ENCODE peak calls at places on chromosomes 12 and 14, in four cellular contexts. I is left ventricle myocardium inferior, K is aorta, L is HCT116. V is an unnamed sample.

GRCh38 chr14:58752782-58753181 is 115.0 kb downstream of the DACT1 start:
- DNase-seq in L (no peak), I (peak; percentile 77), K (peak; percentile 93), V (peak; percentile 77)

GRCh38 chr14:80792756-80793155 is 148.8 kb downstream of the CEP128 start:
- DNase-seq in K (no peak), L (no peak), I (no peak), V (no peak)

GRCh38 chr14:93744876-93745275 is 43.4 kb downstream of the PRIMA1 start:
- DNase-seq in K (peak; percentile 59), L (no peak), I (no peak), V (no peak)

GRCh38 chr12:132534076-132534475 is 44.1 kb downstream of the FBRSL1 start:
- DNase-seq in L (no peak), K (no peak), I (no peak), V (no peak)

GRCh38 chr14:76956253-76957090 is 72.0 kb downstream of the IRF2BPL start:
- DNase-seq in I (peak; percentile 88), K (peak; percentile 96), L (peak; percentile 82), V (peak; percentile 92)

GRCh38 chr12:91922674-91923073 is 223.0 kb downstream of the BTG1 start:
- DNase-seq in I (no peak), L (no peak), K (no peak), V (no peak)

GRCh38 chr14:37585971-37586759 is 8.9 kb downstream of the FOXA1 start:
- DNase-seq in I (no peak), K (no peak), L (no peak), V (no peak)

GRCh38 chr12:130031041-130031440 is 127.2 kb upstream of the TMEM132D start:
- DNase-seq in L (no peak), I (no peak), K (peak; percentile 15), V (no peak)

GRCh38 chr14:98984027-98984718 is 287.8 kb downstream of the BCL11B start:
- DNase-seq in K (no peak), I (no peak), L (no peak), V (no peak)

GRCh38 chr14:45757655-45758054 is 504.7 kb upstream of the MIS18BP1 start:
- DNase-seq in I (no peak), K (no peak), L (no peak), V (no peak)

GRCh38 chr14:22434030-22434429 is 155.0 kb downstream of the DAD1 start:
- DNase-seq in L (no peak), K (no peak), I (no peak), V (no peak)

GRCh38 chr12:124861492-124861891 is 2.2 kb downstream of the SCARB1 start:
- DNase-seq in L (peak; percentile 53), K (peak; percentile 90), I (peak; percentile 71), V (peak; percentile 85)

GRCh38 chr12:12893438-12893837 is 2.1 kb downstream of the GPRC5A start:
- DNase-seq in L (no peak), I (no peak), K (no peak), V (no peak)

GRCh38 chr12:122067548-122067947 is 11.0 kb upstream of the MLXIP start:
- DNase-seq in I (no peak), L (no peak), K (no peak), V (no peak)

GRCh38 chr12:122073815-122074214 is 4.7 kb upstream of the MLXIP start:
- DNase-seq in L (no peak), K (no peak), I (no peak), V (no peak)

GRCh38 chr12:122067966-122068365 is 10.6 kb upstream of the MLXIP start:
- DNase-seq in K (no peak), I (no peak), L (no peak), V (peak; percentile 81)

GRCh38 chr12:122076743-122077495 is 1.6 kb upstream of the MLXIP start:
- DNase-seq in I (no peak), L (no peak), K (peak; percentile 71), V (no peak)

DNA sequence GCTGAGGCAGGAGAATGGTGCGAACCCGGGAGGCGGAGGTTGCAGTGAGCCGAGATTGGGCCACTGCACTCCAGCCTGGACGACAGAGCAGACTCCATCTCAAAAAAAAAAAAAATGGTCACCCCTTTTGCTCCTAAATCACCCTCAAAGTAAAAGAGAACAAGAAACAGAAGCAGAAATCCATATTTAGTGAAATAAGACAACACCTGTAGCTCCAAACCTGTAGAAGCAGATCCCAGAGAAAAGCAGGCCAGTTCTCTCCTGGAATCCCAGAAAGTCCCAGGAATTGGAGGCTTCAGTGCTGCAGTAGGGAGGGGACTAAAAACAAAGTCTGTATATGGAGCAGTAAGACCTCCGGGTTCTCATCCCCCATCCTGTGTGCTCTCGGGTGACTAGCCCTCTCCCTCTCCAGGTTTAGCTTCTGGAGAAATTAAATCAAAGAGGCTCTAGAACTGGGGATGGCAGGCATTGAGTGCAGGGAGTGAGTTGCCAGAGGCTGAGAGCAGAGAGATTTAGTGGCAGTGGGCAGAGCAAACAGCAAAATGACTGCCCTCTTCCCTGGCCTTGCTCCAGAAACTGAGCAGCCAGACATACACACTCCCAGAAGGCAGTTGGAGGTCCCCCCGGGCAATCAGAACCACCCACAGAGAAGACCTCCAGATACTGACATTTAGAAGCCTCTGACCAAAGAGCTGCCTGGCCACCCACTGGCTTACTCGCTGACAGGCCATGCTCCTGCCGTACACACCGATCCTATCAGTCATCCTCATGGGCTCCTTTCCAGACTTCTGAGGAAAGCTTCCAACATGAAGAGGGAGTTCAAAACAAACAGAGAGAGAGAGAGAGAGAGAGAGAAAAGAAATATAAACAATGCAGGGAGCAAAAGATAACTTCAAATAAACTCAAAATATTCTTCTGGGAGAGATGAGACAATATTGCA is 6.3 kb upstream of the MLXIP start:
- DNase-seq in K (no peak), I (peak; percentile 46), L (no peak), V (peak; percentile 71)
- H3K4me3 ChIP-seq in K (no peak overlapping the region), I (peak overlapping the region; percentile 25), L (no peak overlapping the region), V (no peak overlapping the region)

GRCh38 chr12:52951640-52952039 is 2.7 kb downstream of the KRT18 start:
- DNase-seq in L (no peak), K (no peak), I (no peak), V (no peak)

GRCh38 chr12:52951126-52951525 is 2.2 kb downstream of the KRT18 start:
- DNase-seq in L (no peak), K (no peak), I (no peak), V (no peak)

GRCh38 chr12:52952082-52952801 is 3.3 kb downstream of the KRT18 start:
- DNase-seq in L (no peak), K (no peak), I (no peak), V (peak; percentile 60)

GRCh38 chr12:52949413-52950331 is 754 bp downstream of the KRT18 start:
- DNase-seq in I (no peak), K (no peak), L (peak; percentile 84), V (no peak)

DNA sequence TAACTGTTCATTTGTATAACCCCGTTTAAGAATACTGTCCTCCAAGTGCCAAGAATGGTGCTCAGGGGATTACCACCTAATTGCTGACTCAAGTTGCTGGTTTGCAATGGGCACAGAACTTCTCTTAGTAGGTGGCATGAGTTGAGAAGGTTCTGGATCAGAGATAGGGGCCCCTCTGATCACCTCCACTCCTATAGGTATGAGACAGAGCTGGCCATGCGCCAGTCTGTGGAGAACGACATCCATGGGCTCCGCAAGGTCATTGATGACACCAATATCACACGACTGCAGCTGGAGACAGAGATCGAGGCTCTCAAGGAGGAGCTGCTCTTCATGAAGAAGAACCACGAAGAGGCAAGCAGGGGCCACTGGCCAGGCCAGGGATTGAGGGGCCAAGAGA is 1.6 kb downstream of the KRT18 start:
- DNase-seq in L (no peak), I (no peak), K (no peak), V (no peak)
- H3K4me1 ChIP-seq in L (peaks cover 79% of the 10 kb centered on the region), I (peaks cover 18% of the 10 kb centered on the region), K (no peaks in the 10 kb centered on the region), V (peaks cover 15% of the 10 kb centered on the region)

DNA sequence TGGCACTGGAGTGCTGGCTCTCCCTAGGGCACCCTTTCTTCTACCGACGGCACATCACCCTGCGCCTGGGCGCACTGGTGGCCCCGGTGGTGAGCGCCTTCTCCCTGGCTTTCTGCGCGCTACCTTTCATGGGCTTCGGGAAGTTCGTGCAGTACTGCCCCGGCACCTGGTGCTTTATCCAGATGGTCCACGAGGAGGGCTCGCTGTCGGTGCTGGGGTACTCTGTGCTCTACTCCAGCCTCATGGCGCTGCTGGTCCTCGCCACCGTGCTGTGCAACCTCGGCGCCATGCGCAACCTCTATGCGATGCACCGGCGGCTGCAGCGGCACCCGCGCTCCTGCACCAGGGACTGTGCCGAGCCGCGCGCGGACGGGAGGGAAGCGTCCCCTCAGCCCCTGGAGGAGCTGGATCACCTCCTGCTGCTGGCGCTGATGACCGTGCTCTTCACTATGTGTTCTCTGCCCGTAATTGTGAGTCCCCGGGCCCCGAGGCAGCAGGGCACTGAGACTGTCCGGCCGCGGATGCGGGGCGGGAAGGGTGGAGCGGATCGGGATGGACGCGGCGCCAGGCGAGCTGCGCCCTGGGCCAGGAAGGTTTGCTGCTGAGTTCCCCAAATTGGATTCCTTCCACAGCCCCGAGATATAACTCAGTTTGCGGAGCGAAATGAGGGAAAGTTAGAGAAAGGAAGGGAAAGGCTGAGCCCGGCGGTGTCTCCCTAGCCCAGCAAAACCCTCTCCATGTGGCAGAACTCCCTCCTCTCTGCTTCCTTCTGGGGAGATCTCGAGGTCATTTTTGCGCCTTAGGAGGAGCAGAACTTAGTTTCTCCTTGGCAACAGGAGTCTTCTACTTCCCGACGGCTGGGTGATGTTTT is 928 bp downstream of the PTGDR start:
- DNase-seq in I (no peak), K (peak; percentile 73), L (no peak), V (no peak)
- H3K4me3 ChIP-seq in I (peak overlapping the region; percentile 71), K (no peak overlapping the region), L (no peak overlapping the region), V (peak overlapping the region; percentile 27)

GRCh38 chr14:50533314-50533705 is 941 bp upstream of the MAP4K5 start:
- DNase-seq in L (no peak), K (no peak), I (no peak), V (no peak)

GRCh38 chr14:50532502-50533313 is at the start of gene MAP4K5:
- DNase-seq in K (peak; percentile 97), L (peak; percentile 76), I (peak; percentile 91), V (peak; percentile 93)

GRCh38 chr14:50531595-50532501 is 521 bp downstream of the MAP4K5 start:
- DNase-seq in K (peak; percentile 89), I (peak; percentile 42), L (no peak), V (peak; percentile 75)

GRCh38 chr14:50534998-50535397 is 2.6 kb upstream of the MAP4K5 start:
- DNase-seq in L (no peak), K (no peak), I (no peak), V (no peak)

DNA sequence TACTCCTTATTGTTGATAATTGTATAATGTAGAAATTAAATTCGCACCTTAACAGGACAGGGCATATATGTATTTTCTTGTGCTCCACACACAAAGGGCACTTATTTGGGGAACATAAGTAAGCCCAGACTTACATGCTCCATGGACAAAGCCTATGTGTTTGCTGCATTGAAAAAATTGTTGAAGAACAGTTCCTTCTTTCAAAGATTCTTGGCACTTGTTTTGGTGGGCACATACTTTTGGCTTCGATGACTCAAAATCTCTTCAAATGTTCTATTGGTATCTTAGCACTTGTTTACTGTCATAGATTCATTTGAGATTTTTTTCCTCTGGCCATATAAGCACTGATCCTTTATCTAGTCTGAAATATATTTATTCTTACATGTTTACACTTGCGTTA is 1.4 kb upstream of the MAP4K5 start:
- DNase-seq in L (no peak), K (no peak), I (no peak), V (no peak)
- H3K4me1 ChIP-seq in L (peaks cover 27% of the 10 kb centered on the region), K (no peaks in the 10 kb centered on the region), I (peaks cover 40% of the 10 kb centered on the region), V (peaks cover 5% of the 10 kb centered on the region)

V was measured in testis.